ENCODE peak calls at places on chromosomes 2 and 18, in eight cellular contexts. S is tibial nerve, Y is spleen, B is A549, X is HepG2, N is upper lobe of left lung, H is erythroblast, O is lower leg skin. I is an unnamed sample.
A peak's percentile ranks its signal among the peaks of the same experiment; 100 is the strongest.

GRCh38 chr18:34867520-34867919 is 157.4 kb downstream of the DTNA start:
- DNase-seq in B (peak; percentile 38), O (no peak), H (peak; percentile 33), Y (no peak), S (no peak), N (peak; percentile 27), X (peak; percentile 12), I (no peak)

GRCh38 chr2:216119986-216120385 is 10.8 kb downstream of the XRCC5 start:
- DNase-seq in O (no peak), X (no peak), N (no peak), S (no peak), B (no peak), H (no peak), Y (no peak), I (no peak)

GRCh38 chr2:81195774-81196382 is 891.3 kb upstream of the LRRTM1 start:
- DNase-seq in N (peak; percentile 24), Y (no peak), S (no peak), O (no peak), X (no peak), B (no peak), H (no peak), I (no peak)

GRCh38 chr2:203451686-203452085 is 83.4 kb downstream of the RAPH1 start:
- DNase-seq in S (no peak), X (no peak), N (no peak), O (no peak), H (no peak), Y (no peak), B (no peak), I (no peak)

GRCh38 chr18:73920033-73920432 is 227.6 kb downstream of the FBXO15 start:
- DNase-seq in H (no peak), B (no peak), X (no peak), Y (no peak), S (no peak), N (no peak), O (no peak), I (no peak)

GRCh38 chr2:48952071-48952604 is 196.6 kb upstream of the LHCGR start:
- DNase-seq in Y (no peak), O (no peak), S (no peak), H (no peak), B (no peak), X (no peak), N (no peak), I (no peak)

GRCh38 chr2:205758051-205758450 is 75.8 kb downstream of the NRP2 start:
- DNase-seq in B (peak; percentile 38), S (no peak), O (no peak), Y (no peak), X (no peak), H (no peak), N (no peak), I (no peak)

GRCh38 chr2:187854801-187855200 is 300.6 kb upstream of the TFPI start:
- DNase-seq in H (no peak), S (no peak), X (no peak), O (no peak), B (no peak), N (no peak), Y (no peak), I (no peak)

GRCh38 chr2:59025157-59025757 is 784.1 kb upstream of the FANCL start:
- DNase-seq in O (no peak), X (peak; percentile 13), B (peak; percentile 34), N (peak; percentile 66), H (peak; percentile 55), Y (peak; percentile 76), S (no peak), I (peak; percentile 6)

GRCh38 chr2:216450784-216451183 is 38.5 kb downstream of the SMARCAL1 start:
- DNase-seq in X (no peak), S (no peak), N (no peak), O (no peak), Y (no peak), B (no peak), H (no peak), I (no peak)

GRCh38 chr2:191190439-191190838 is 39.6 kb upstream of the STAT4 start:
- DNase-seq in H (no peak), X (no peak), Y (no peak), N (no peak), S (no peak), B (no peak), O (no peak), I (no peak)

GRCh38 chr2:740446-741293 is 63.5 kb upstream of the TMEM18 start:
- DNase-seq in H (no peak), B (peak; percentile 99), N (peak; percentile 88), O (peak; percentile 96), X (peak; percentile 85), Y (peak; percentile 80), S (peak; percentile 41), I (no peak)

GRCh38 chr2:62038980-62039771 is 133.7 kb downstream of the COMMD1 start:
- DNase-seq in N (no peak), Y (no peak), O (no peak), B (no peak), H (peak; percentile 22), S (peak; percentile 4), X (no peak), I (peak; percentile 41)

GRCh38 chr2:7180641-7181370 is 263.6 kb downstream of the RNF144A start:
- DNase-seq in N (no peak), Y (no peak), X (peak; percentile 32), O (no peak), H (no peak), S (no peak), B (peak; percentile 67), I (no peak)

GRCh38 chr2:109451671-109452070 is 162.1 kb downstream of the SEPTIN10 start:
- DNase-seq in X (no peak), N (no peak), H (no peak), B (no peak), Y (peak; percentile 58), S (no peak), O (peak; percentile 67), I (no peak)

GRCh38 chr2:42954227-42954962 is 162.0 kb upstream of the HAAO start:
- DNase-seq in Y (no peak), S (no peak), X (peak; percentile 57), H (no peak), N (no peak), O (no peak), B (no peak), I (no peak)

GRCh38 chr2:130385709-130386108 is 29.9 kb downstream of the PTPN18 start:
- DNase-seq in N (no peak), B (no peak), Y (peak; percentile 75), S (no peak), H (no peak), O (peak; percentile 68), X (no peak), I (no peak)

GRCh38 chr2:219034823-219035222 is 6.5 kb downstream of the CFAP65 start:
- DNase-seq in Y (no peak), O (no peak), X (no peak), S (no peak), H (no peak), B (no peak), N (no peak), I (no peak)

GRCh38 chr2:207561386-207562080 is 31.8 kb downstream of the CREB1 start:
- DNase-seq in H (no peak), Y (no peak), O (no peak), S (no peak), B (no peak), N (no peak), X (no peak), I (no peak)

GRCh38 chr2:205686231-205687017 is 4.1 kb downstream of the NRP2 start:
- DNase-seq in O (no peak), S (no peak), B (no peak), X (no peak), N (peak; percentile 69), Y (no peak), H (no peak), I (no peak)

GRCh38 chr2:118974103-118974911 is 32.3 kb downstream of the MARCO start:
- DNase-seq in O (peak; percentile 84), X (no peak), H (no peak), Y (no peak), B (peak; percentile 56), S (no peak), N (peak; percentile 52), I (no peak)

GRCh38 chr2:27891820-27892105 is 1.2 kb downstream of the BABAM2 start:
- DNase-seq in B (peak; percentile 27), O (no peak), Y (no peak), S (no peak), X (peak; percentile 16), N (no peak), H (peak; percentile 39), I (no peak)

GRCh38 chr2:27889774-27890145 is 427 bp downstream of the RBKS start:
- DNase-seq in Y (no peak), B (no peak), O (peak; percentile 84), S (no peak), N (no peak), H (no peak), X (no peak), I (no peak)

GRCh38 chr2:27888790-27889189 is 1.4 kb downstream of the RBKS start:
- DNase-seq in O (no peak), N (no peak), Y (no peak), H (no peak), S (no peak), B (no peak), X (no peak), I (no peak)

GRCh38 chr2:27891063-27891819 is 712 bp downstream of the BABAM2 start:
- DNase-seq in Y (peak; percentile 90), S (peak; percentile 93), X (peak; percentile 37), N (peak; percentile 79), H (peak; percentile 93), O (peak; percentile 96), B (peak; percentile 94), I (peak; percentile 41)

GRCh38 chr2:27890146-27891062 is at the start of the genes BABAM2 and RBKS:
- DNase-seq in N (peak; percentile 98), S (peak; percentile 81), X (peak; percentile 89), O (peak; percentile 96), B (peak; percentile 91), H (peak; percentile 95), Y (peak; percentile 97), I (peak; percentile 82)
- TF ChIP-seq POLR2A in N (peak; percentile 75), S (peak; percentile 86), X (peak; percentile 77), O (peak; percentile 70), B (peak; percentile 84), H (peak; percentile 89), Y (peak; percentile 67), I (peak; percentile 75)

DNA sequence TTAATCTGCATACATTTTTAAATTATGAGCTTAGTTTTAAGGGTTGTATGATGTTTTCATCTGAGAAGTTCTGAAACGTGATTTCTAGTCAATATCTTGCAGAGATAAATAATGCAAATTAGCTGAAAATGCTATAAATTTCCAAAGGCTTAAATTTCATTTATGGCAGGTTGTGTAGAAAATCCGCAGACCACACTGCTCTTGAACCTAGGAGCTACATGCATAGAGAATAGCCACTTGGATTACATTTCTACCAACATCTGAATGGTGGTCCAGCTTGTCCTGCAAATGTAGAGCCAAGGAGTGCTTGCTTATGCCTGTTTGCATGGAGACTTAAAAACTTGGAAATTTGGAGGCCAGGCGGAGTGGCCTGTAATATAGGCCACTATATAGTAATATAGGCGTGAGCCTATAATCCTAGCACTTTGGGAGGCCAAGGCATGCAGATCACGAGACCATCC is 6.8 kb downstream of the MAT2A start:
- DNase-seq in O (peak; percentile 75), X (no peak), B (peak; percentile 40), N (no peak), S (no peak), Y (no peak), H (no peak), I (no peak)
- TF ChIP-seq POLR2A in O (no peak), X (peak; percentile 60), B (no peak), N (no peak), S (no peak), Y (no peak), H (peak; percentile 70), I (no peak)

GRCh38 chr2:73979021-73979420 is 5.7 kb upstream of the TET3 start:
- DNase-seq in N (no peak), H (no peak), S (no peak), X (no peak), Y (no peak), O (no peak), B (no peak), I (no peak)
- TF ChIP-seq POLR2A in N (no peak), H (no peak), S (no peak), X (no peak), Y (no peak), O (no peak), B (no peak), I (no peak)

GRCh38 chr2:10137053-10137843 is 14.7 kb downstream of the RRM2 start:
- DNase-seq in Y (peak; percentile 42), X (no peak), H (no peak), B (no peak), S (no peak), O (no peak), N (no peak), I (no peak)
- TF ChIP-seq POLR2A in Y (no peak), X (no peak), H (peak; percentile 24), B (no peak), S (no peak), O (no peak), N (no peak), I (no peak)